ENCODE peak calls at places on chromosomes 16 and 17, in four cellular contexts. I is GM12878, X is K562, W is HCT116. E is an unnamed sample.

GRCh38 chr16:84827131-84827574 is 7.4 kb downstream of the CRISPLD2 start:
- DNase-seq in I (no peak), X (no peak), W (no peak), E (no peak)

GRCh38 chr16:11106726-11107125 is 149.3 kb downstream of the SOCS1 start:
- DNase-seq in W (no peak), X (no peak), I (no peak), E (no peak)

GRCh38 chr16:81932668-81933067 is 78.6 kb downstream of the SDR42E1 start:
- DNase-seq in I (no peak), X (no peak), W (no peak), E (peak)

GRCh38 chr16:83807710-83808572 is at the start of gene HSBP1:
- DNase-seq in I (peak), W (peak), X (peak), E (peak)

GRCh38 chr16:15502041-15502725 is 67.8 kb downstream of the BMERB1 start:
- DNase-seq in W (peak), I (no peak), X (peak), E (no peak)

GRCh38 chr16:51416921-51417320 is 265.9 kb upstream of the SALL1 start:
- DNase-seq in X (no peak), W (no peak), I (no peak), E (no peak)

GRCh38 chr16:68700120-68700519 is 37.0 kb upstream of the CDH1 start:
- DNase-seq in W (no peak), I (no peak), X (no peak), E (no peak)

GRCh38 chr17:72284806-72285205 is 164.0 kb downstream of the SOX9 start:
- DNase-seq in X (no peak), W (no peak), I (no peak), E (no peak)

GRCh38 chr17:72764632-72765041 is 327.9 kb downstream of the SLC39A11 start:
- DNase-seq in W (no peak), I (no peak), X (no peak), E (no peak)

GRCh38 chr16:75648265-75649076 is 898 bp downstream of the TERF2IP start:
- DNase-seq in W (peak), X (peak), I (no peak), E (no peak)

GRCh38 chr17:48543854-48544355 is 1.0 kb downstream of the HOXB2 start:
- DNase-seq in W (no peak), I (no peak), X (no peak), E (no peak)

GRCh38 chr16:5791011-5791410 is 693.4 kb upstream of the EEF2KMT start:
- DNase-seq in I (no peak), W (no peak), X (no peak), E (no peak)

GRCh38 chr17:17567114-17567513 is 24.4 kb downstream of the PEMT start:
- DNase-seq in W (no peak), I (no peak), X (no peak), E (no peak)

GRCh38 chr16:77794586-77794985 is 6.2 kb downstream of the VAT1L start:
- DNase-seq in X (no peak), I (no peak), W (no peak), E (no peak)

GRCh38 chr16:88652763-88653065 is 1.9 kb upstream of the CYBA start:
- DNase-seq in W (no peak), X (no peak), I (no peak), E (no peak)

DNA sequence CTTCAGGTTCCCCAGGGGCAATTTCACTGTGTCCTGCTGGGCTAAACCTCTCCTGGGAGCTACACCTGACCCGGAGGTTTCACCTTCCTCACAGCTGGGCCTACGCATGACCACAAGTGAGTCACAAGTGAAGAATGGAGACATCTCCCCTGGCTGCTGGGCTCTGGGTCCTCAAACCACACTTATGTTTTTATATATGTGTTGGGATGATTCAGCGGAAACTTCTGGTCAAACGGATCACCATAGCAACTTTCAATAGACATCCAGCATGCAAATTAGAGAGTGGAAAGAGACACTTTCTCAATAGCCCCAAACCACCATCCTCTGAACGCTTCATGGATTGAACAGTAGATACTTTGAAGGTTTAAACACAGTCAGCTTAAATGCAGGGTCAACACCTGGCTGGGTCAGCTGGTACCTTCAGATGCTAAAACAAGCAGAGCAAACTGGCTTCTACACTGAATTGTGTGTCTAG is 28.0 kb upstream of the MAF start:
- DNase-seq in X (no peak), I (peak), W (no peak), E (no peak)
- TF ChIP-seq EGR1 in X (no peak), I (no peak), W (no peak), E (no peak)

GRCh38 chr17:76381633-76382304 is 2.6 kb upstream of the SPHK1 start:
- DNase-seq in X (no peak), W (no peak), I (no peak), E (no peak)
- TF ChIP-seq EGR1 in X (no peak), W (no peak), I (no peak), E (no peak)

GRCh38 chr17:77475012-77475976 is 334.5 kb downstream of the SEC14L1 start:
- DNase-seq in I (no peak), W (no peak), X (no peak), E (no peak)
- TF ChIP-seq EGR1 in I (no peak), W (no peak), X (no peak), E (no peak)

DNA sequence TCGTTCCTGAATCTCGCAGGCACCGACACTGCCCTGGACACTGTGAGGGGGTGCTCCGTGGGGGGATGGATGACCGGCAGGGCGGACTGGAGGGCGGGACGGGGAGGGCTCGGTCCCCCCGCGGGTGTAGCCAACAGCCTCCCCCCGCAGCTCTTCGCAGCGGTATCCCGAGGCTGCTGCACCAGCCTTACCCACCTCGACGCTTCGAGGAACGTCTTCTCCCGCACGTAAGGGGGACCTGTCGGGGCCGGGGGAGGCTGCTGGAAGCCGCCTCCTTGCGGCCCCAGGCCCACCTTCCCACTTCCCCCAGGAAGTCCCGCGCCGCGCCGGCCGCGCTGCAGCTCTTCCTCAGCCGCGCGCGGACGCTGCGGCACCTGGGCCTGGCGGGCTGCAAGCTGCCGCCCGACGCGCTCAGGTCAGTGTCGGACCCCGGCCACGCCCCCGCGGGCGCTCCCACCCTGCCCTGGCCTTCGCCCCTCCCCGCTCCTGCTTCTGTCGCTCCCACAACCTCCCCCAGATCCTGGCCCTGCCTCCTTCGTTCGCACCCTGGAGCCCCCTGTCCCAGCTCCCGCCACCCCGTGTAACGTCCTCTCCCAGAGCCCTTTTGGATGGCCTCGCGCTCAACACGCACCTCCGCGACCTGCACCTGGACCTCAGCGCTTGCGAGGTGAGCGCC is 3.3 kb downstream of the CARMIL2 start:
- DNase-seq in I (no peak), W (no peak), X (peak), E (no peak)
- TF ChIP-seq EGR1 in I (no peak), W (no peak), X (no peak), E (no peak)

DNA sequence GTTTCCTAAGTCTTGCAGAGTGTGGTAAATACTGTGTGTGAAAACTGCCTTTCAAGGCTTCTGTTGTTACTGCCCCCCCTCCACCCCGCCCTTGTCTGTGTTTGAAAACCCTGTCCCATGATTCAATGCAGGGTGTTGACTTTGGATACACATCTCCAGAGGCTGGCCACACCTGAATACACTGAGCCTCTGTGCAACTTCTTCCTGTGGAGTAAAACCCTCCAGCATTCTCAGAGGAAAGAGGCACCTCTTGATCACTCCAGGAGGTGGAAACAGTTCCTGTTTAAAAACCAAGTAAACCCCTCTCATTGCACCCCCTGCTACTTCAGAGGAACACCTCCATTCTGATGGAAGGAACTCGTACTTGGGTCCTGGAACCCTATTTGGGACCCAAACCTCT is 123.0 kb upstream of the CACNG5 start:
- DNase-seq in X (no peak), I (no peak), W (no peak), E (no peak)
- TF ChIP-seq EGR1 in X (no peak), I (no peak), W (no peak), E (no peak)

DNA sequence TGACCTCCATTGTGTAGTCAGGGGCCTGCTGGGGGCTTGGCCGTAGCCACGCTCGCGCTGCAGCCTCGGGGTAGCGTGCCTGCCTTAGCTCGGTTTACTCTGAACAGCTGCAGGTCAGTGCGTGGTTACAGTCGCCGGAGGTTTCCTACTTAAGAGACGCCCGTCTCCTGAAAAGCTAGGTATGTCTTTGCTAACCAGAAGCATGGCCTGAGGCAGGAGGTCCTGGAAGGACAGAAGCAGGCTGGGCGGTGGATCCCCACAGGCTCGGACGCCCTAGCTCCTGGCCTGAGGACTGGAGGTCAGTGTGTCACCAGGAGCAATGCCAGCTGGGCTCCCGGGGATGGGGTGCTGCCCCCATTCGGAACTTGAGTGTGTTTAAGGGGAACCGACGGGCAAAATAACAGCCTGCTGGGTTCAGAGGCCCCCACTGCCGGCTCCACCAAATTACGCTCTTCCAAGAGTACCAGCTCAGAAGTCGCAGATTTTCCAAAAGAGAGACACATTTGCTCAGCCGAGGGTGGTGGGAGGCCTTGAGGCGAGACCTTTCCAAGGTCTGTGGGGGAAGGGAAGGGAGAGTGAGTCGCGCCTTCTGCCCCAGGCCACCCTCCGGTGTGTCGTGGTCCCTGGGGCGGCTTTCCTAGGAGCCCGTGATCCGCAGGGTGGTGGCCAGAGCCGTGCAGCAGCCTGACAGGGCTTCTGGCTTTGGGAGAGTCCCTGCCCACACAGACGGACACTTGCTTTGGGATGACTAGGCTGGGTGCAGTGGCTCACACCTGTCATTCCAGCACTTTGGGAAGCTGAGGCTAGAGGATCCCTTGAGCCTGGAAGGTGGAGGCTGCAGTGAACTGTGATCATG is 3.9 kb upstream of the GNG13 start:
- DNase-seq in W (no peak), I (no peak), X (no peak), E (no peak)
- TF ChIP-seq EGR1 in W (no peak), I (no peak), X (no peak), E (no peak)

GRCh38 chr17:33292981-33293867 is at the start of gene ASIC2:
- DNase-seq in W (no peak), I (no peak), X (peak), E (peak)

GRCh38 chr17:33288954-33289353 is 4.1 kb downstream of the ASIC2 start:
- DNase-seq in W (no peak), I (no peak), X (no peak), E (no peak)

GRCh38 chr17:33290156-33290697 is 2.9 kb downstream of the ASIC2 start:
- DNase-seq in W (no peak), I (no peak), X (no peak), E (no peak)

GRCh38 chr17:33292184-33292980 is 713 bp downstream of the ASIC2 start:
- DNase-seq in X (peak), W (no peak), I (no peak), E (peak)

GRCh38 chr17:33291248-33292183 is 1.6 kb downstream of the ASIC2 start:
- DNase-seq in W (no peak), X (peak), I (no peak), E (peak)
- TF ChIP-seq EGR1 in W (no peak), X (no peak), I (no peak), E (no peak)

GRCh38 chr16:20074089-20074956 is 633 bp upstream of the GPR139 start:
- DNase-seq in X (no peak), I (no peak), W (no peak), E (no peak)
- TF ChIP-seq EGR1 in X (no peak), I (no peak), W (no peak), E (no peak)